ENCODE peak calls at places on chromosomes 1 and 21, in five cellular contexts. L, R, I, Q and X are unnamed samples.
A peak's percentile ranks its signal among the peaks of the same experiment; 100 is the strongest.

GRCh38 chr21:14736162-14736561 is 190.0 kb upstream of the SAMSN1 start:
- DNase-seq in L (no peak), R (no peak), I (no peak), Q (no peak), X (no peak)

GRCh38 chr1:95309031-95309459 is 75.0 kb downstream of the RWDD3 start:
- DNase-seq in L (peak; percentile 14), R (peak; percentile 55), I (peak; percentile 86), Q (no peak), X (no peak)

GRCh38 chr1:115074839-115075534 is 14.3 kb downstream of the TSPAN2 start:
- DNase-seq in L (no peak), R (no peak), I (no peak), Q (no peak), X (no peak)

GRCh38 chr1:47805826-47806450 is 191.2 kb downstream of the TRABD2B start:
- DNase-seq in L (no peak), R (peak; percentile 18), I (no peak), Q (no peak), X (no peak)

GRCh38 chr1:30809514-30810263 is 52.1 kb upstream of the LAPTM5 start:
- DNase-seq in L (peak; percentile 86), R (peak; percentile 90), I (no peak), Q (no peak), X (peak; percentile 71)

GRCh38 chr1:12539705-12540579 is 78.1 kb downstream of the DHRS3 start:
- DNase-seq in L (peak; percentile 99), R (peak; percentile 99), I (peak; percentile 77), Q (peak; percentile 93), X (peak; percentile 79)

GRCh38 chr21:36320421-36321324 is 676 bp downstream of the MORC3 start:
- DNase-seq in L (peak; percentile 59), R (peak; percentile 73), I (peak; percentile 74), Q (peak; percentile 95), X (peak; percentile 21)

GRCh38 chr1:6962390-6962955 is 177.2 kb downstream of the CAMTA1 start:
- DNase-seq in L (no peak), R (peak; percentile 38), I (peak; percentile 99), Q (no peak), X (no peak)

GRCh38 chr1:240998024-240998423 is 359.0 kb downstream of the RGS7 start:
- DNase-seq in L (peak; percentile 19), R (no peak), I (no peak), Q (no peak), X (no peak)

GRCh38 chr1:95532335-95532734 is 298.3 kb downstream of the RWDD3 start:
- DNase-seq in L (no peak), R (no peak), I (peak; percentile 53), Q (no peak), X (no peak)

GRCh38 chr1:66540434-66541032 is 6.6 kb downstream of the SGIP1 start:
- DNase-seq in L (peak; percentile 64), R (peak; percentile 51), I (peak; percentile 68), Q (no peak), X (no peak)

GRCh38 chr1:12433323-12434053 is 184.5 kb downstream of the DHRS3 start:
- DNase-seq in L (peak; percentile 98), R (peak; percentile 83), I (peak; percentile 56), Q (no peak), X (no peak)

GRCh38 chr21:42385619-42386018 is 10.2 kb downstream of the TMPRSS3 start:
- DNase-seq in L (no peak), R (no peak), I (no peak), Q (no peak), X (no peak)

GRCh38 chr1:26826261-26827201 is at the start of gene ZDHHC18:
- DNase-seq in L (peak; percentile 18), R (peak; percentile 62), I (peak; percentile 82), Q (peak; percentile 94), X (no peak)

GRCh38 chr1:45864765-45865164 is 61.4 kb downstream of the MAST2 start:
- DNase-seq in L (no peak), R (peak; percentile 20), I (no peak), Q (no peak), X (no peak)

GRCh38 chr1:54379481-54380284 is 26.5 kb downstream of the SSBP3 start:
- DNase-seq in L (no peak), R (peak; percentile 29), I (peak; percentile 40), Q (no peak), X (no peak)

GRCh38 chr1:8047112-8047511 is 21.0 kb upstream of the ERRFI1 start:
- DNase-seq in L (no peak), R (peak; percentile 68), I (no peak), Q (no peak), X (no peak)

GRCh38 chr1:47262787-47263413 is 30.9 kb upstream of the TAL1 start:
- DNase-seq in L (peak; percentile 49), R (peak; percentile 69), I (peak; percentile 75), Q (no peak), X (no peak)

GRCh38 chr1:67682659-67683197 is 2.3 kb upstream of the GADD45A start:
- DNase-seq in L (peak; percentile 64), R (peak; percentile 82), I (no peak), Q (no peak), X (peak; percentile 49)

GRCh38 chr1:16352842-16353535 is 709 bp upstream of the FBXO42 start:
- DNase-seq in L (no peak), R (no peak), I (peak; percentile 33), Q (no peak), X (no peak)

GRCh38 chr1:41355761-41356160 is 5.5 kb upstream of the FOXO6 start:
- DNase-seq in L (no peak), R (no peak), I (no peak), Q (peak; percentile 63), X (no peak)

GRCh38 chr1:228009828-228010775 is 3.3 kb downstream of the WNT3A start:
- DNase-seq in L (no peak), R (no peak), I (no peak), Q (peak; percentile 82), X (no peak)

GRCh38 chr1:63693956-63694607 is 79.7 kb upstream of the ROR1 start:
- DNase-seq in L (peak; percentile 48), R (no peak), I (no peak), Q (no peak), X (no peak)

GRCh38 chr1:230308039-230308438 is 118.1 kb downstream of the PGBD5 start:
- DNase-seq in L (peak; percentile 83), R (peak; percentile 97), I (no peak), Q (no peak), X (peak; percentile 7)

GRCh38 chr1:10823000-10823401 is 26.6 kb upstream of the CASZ1 start:
- DNase-seq in L (no peak), R (peak; percentile 4), I (no peak), Q (peak; percentile 89), X (no peak)

GRCh38 chr21:46634966-46635323 is 529 bp upstream of the PRMT2 start:
- DNase-seq in L (peak; percentile 81), R (peak; percentile 92), I (peak; percentile 95), Q (no peak), X (peak; percentile 70)

GRCh38 chr1:185920602-185921001 is 186.4 kb downstream of the HMCN1 start:
- DNase-seq in L (no peak), R (no peak), I (no peak), Q (no peak), X (no peak)

GRCh38 chr1:216531308-216532239 is 108.3 kb upstream of the USH2A start:
- DNase-seq in L (peak; percentile 7), R (peak; percentile 48), I (peak; percentile 16), Q (no peak), X (no peak)

GRCh38 chr1:58939666-58940370 is 156.0 kb upstream of the JUN start:
- DNase-seq in L (no peak), R (no peak), I (no peak), Q (no peak), X (no peak)

GRCh38 chr1:155008015-155008941 is 5.7 kb downstream of the ZBTB7B start:
- DNase-seq in L (no peak), R (no peak), I (peak; percentile 56), Q (peak; percentile 95), X (no peak)

GRCh38 chr21:42553435-42553834 is 39.8 kb downstream of the SLC37A1 start:
- DNase-seq in L (no peak), R (peak; percentile 27), I (no peak), Q (no peak), X (no peak)

GRCh38 chr1:32055426-32055825 is 17.3 kb upstream of the TMEM39B start:
- DNase-seq in L (no peak), R (no peak), I (no peak), Q (peak; percentile 23), X (no peak)

GRCh38 chr1:220019071-220019470 is 27.2 kb downstream of the EPRS1 start:
- DNase-seq in L (no peak), R (no peak), I (no peak), Q (no peak), X (no peak)

GRCh38 chr21:45916011-45916840 is 65.3 kb upstream of the COL6A1 start:
- DNase-seq in L (no peak), R (no peak), I (no peak), Q (no peak), X (no peak)

GRCh38 chr1:150551784-150552691 is 2.8 kb downstream of the ADAMTSL4 start:
- DNase-seq in L (peak; percentile 89), R (peak; percentile 98), I (no peak), Q (peak; percentile 97), X (peak; percentile 73)

GRCh38 chr1:246532519-246532918 is 25.4 kb upstream of the SMYD3 start:
- DNase-seq in L (no peak), R (no peak), I (no peak), Q (no peak), X (no peak)
- TF ChIP-seq CTCF in L (peak; percentile 28), R (peak; percentile 16), I (no peak), Q (no peak), X (peak; percentile 22)

GRCh38 chr1:226436472-226436854 is 28.6 kb upstream of the PARP1 start:
- DNase-seq in L (no peak), R (no peak), I (no peak), Q (no peak), X (no peak)
- H3K4me3 ChIP-seq in L (no peak overlapping the region), R (no peak overlapping the region), I (no peak overlapping the region), Q (no peak overlapping the region), X (no peak overlapping the region)

DNA sequence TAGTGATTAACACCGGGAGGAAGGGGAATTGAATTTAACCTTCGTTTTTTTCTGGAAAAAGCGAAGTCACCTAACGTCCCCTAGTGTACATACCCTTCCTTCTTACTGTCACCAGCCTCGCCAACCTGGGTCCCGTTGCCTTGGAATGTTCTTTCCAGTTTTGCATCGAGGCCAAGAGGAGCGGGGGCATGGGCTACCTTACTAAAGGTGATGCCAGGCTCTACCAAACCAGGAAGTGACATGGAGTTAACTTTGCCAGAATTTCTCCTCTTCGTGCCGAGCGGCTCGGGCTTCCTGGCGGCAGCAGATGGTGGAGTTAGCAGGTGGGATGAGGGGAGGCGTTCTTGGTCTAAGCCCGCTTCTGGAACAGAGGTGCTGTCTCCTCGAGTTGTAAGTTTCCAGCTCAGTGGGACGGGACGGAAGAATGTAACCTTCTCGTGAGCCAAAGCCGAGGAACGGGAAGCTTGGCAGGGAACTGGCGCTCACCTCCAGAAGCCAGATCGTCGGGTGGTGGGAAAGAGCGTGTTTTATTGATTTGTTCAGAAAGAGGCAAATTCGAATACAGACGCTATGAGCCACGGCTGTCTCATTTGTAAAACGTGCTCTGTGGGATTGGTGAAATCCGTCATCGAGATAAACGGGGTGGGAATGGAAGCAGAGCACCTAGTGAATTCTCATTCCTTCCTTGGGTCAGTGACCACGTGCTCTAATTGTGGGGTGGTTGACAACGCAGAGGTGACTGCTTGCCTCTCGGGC is 486 bp downstream of the NIPAL3 start:
- DNase-seq in L (no peak), R (peak; percentile 25), I (peak; percentile 53), Q (no peak), X (no peak)
- TF ChIP-seq CTCF in L (no peak), R (no peak), I (no peak), Q (no peak), X (no peak)

DNA sequence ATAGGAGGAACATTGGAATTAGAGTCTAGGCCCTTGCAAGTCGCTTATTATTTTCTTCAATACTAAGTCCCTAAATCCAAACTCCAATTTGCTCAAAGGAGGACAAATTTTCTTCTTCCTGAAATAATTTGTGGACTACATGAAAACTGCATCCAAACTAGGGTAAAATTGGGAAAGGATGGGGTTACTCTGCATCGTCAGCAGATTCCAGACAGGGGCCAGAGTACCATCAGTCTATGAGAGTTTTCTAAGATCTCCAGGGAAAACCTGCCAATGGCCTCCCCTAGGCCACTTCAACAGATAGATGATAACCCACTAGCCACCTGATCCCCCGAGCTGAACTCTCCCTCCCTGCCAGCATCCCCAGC is 494 bp downstream of the HEYL start:
- DNase-seq in L (no peak), R (no peak), I (peak; percentile 28), Q (no peak), X (no peak)
- H3K4me3 ChIP-seq in L (peak overlapping the region; percentile 49), R (peak overlapping the region; percentile 28), I (peak overlapping the region; percentile 79), Q (no peak overlapping the region), X (no peak overlapping the region)